ENCODE peak calls at places on chromosomes 4 and X, in five cellular contexts. M is sciatic nerve; L is stimulated activated CD4-positive, alpha-beta T cell treated with anti-CD3 and anti-CD28 coated beads, Interleukin-4, amount 100 ng/mL, for 1 hour; K is dermis microvascular lymphatic vessel endothelial cell; P is tibial nerve. A is an unnamed sample.

GRCh38 chrX:97672138-97672537 is 788.4 kb downstream of the RPA4 start:
- DNase-seq in P (no peak), K (no peak), M (no peak), L (no peak), A (no peak)

GRCh38 chrX:69025802-69026301 is 139.4 kb downstream of the PJA1 start:
- DNase-seq in L (no peak), P (no peak), K (peak; percentile 11), M (no peak), A (no peak)

GRCh38 chrX:54482839-54483593 is 13.0 kb downstream of the FGD1 start:
- DNase-seq in P (no peak), L (no peak), M (no peak), K (no peak), A (no peak)

GRCh38 chr4:125116431-125116830 is 198.3 kb upstream of the FAT4 start:
- DNase-seq in M (no peak), P (no peak), K (no peak), L (no peak), A (no peak)

GRCh38 chr4:89000844-89001360 is 56.1 kb downstream of the FAM13A start:
- DNase-seq in P (no peak), L (no peak), K (peak; percentile 72), M (no peak), A (no peak)

GRCh38 chr4:41257257-41257900 is 651 bp downstream of the UCHL1 start:
- DNase-seq in P (no peak), K (peak; percentile 56), M (peak; percentile 66), L (peak; percentile 48), A (peak; percentile 68)

GRCh38 chr4:48968814-48969213 is 17.3 kb upstream of the CWH43 start:
- DNase-seq in K (no peak), P (no peak), L (no peak), M (no peak), A (no peak)

GRCh38 chrX:6526564-6526963 is 8.4 kb downstream of the VCX3A start:
- DNase-seq in L (no peak), P (no peak), K (no peak), M (no peak), A (no peak)

GRCh38 chrX:25079020-25079419 is 63.3 kb upstream of the ARX start:
- DNase-seq in L (no peak), K (no peak), M (no peak), P (no peak), A (no peak)

GRCh38 chr4:83342476-83342875 is 7.8 kb upstream of the HPSE start:
- DNase-seq in M (no peak), K (no peak), P (no peak), L (no peak), A (no peak)

GRCh38 chr4:47071863-47072441 is 40.6 kb downstream of the GABRB1 start:
- DNase-seq in P (no peak), K (peak; percentile 58), L (no peak), M (no peak), A (no peak)

GRCh38 chr4:188262464-188262863 is 123.2 kb downstream of the TRIML1 start:
- DNase-seq in M (no peak), K (no peak), L (no peak), P (no peak), A (no peak)

GRCh38 chrX:295136-295535 is 14.0 kb downstream of the PLCXD1 start:
- DNase-seq in L (no peak), K (no peak), M (peak; percentile 49), P (no peak), A (peak; percentile 70)

GRCh38 chr4:74039065-74039763 is 725 bp upstream of the CXCL3 start:
- DNase-seq in K (no peak), M (no peak), L (no peak), P (no peak), A (no peak)

GRCh38 chr4:102562995-102563394 is 61.8 kb downstream of the NFKB1 start:
- DNase-seq in M (no peak), P (no peak), L (no peak), K (no peak), A (no peak)

GRCh38 chr4:56757821-56758400 is 63.6 kb downstream of the SPINK2 start:
- DNase-seq in P (no peak), L (peak; percentile 69), K (peak; percentile 84), M (no peak), A (no peak)

GRCh38 chr4:37244583-37245390 is at the start of gene NWD2:
- DNase-seq in P (no peak), K (peak; percentile 8), M (no peak), L (no peak), A (no peak)

GRCh38 chrX:97863261-97863660 is 979.6 kb downstream of the RPA4 start:
- DNase-seq in P (no peak), K (no peak), L (no peak), M (no peak), A (no peak)